ENCODE peak calls at places on chromosomes 3 and 15, in eight cellular contexts. R is IMR-90, C is GM20000, F is mesothelial cell of epicardium, H is BJ, U is SK-N-SH, G is B cell, E is HL-60. L is an unnamed sample.

GRCh38 chr3:122794483-122794778 is 438 bp upstream of the SLC49A4 start:
- DNase-seq in R (peak; percentile 64), C (no peak), F (no peak), H (peak; percentile 15), U (no peak), G (no peak), E (no peak), L (no peak)

GRCh38 chr15:57950381-57950946 is 115.0 kb downstream of the ALDH1A2 start:
- DNase-seq in R (no peak), C (no peak), F (no peak), H (no peak), U (no peak), G (no peak), E (no peak), L (no peak)

GRCh38 chr3:172309059-172309458 is 139.2 kb downstream of the GHSR start:
- DNase-seq in R (no peak), C (no peak), F (no peak), H (no peak), U (no peak), G (no peak), E (no peak), L (no peak)

GRCh38 chr15:94412979-94413741 is 181.8 kb downstream of the MCTP2 start:
- DNase-seq in R (peak; percentile 25), C (peak; percentile 12), F (no peak), H (no peak), U (no peak), G (peak; percentile 65), E (no peak), L (no peak)

GRCh38 chr15:57582080-57582479 is 9.6 kb upstream of the MYZAP start:
- DNase-seq in R (no peak), C (no peak), F (no peak), H (no peak), U (no peak), G (no peak), E (no peak), L (no peak)

GRCh38 chr15:89781891-89782618 is 5.9 kb downstream of the MESP2 start:
- DNase-seq in R (peak; percentile 57), C (no peak), F (no peak), H (no peak), U (no peak), G (no peak), E (no peak), L (no peak)

GRCh38 chr3:12965999-12966846 is 107.0 kb downstream of the IQSEC1 start:
- DNase-seq in R (no peak), C (no peak), F (no peak), H (no peak), U (no peak), G (no peak), E (no peak), L (no peak)

GRCh38 chr3:70308760-70309159 is 3.7 kb downstream of the MDFIC2 start:
- DNase-seq in R (peak; percentile 25), C (peak; percentile 6), F (no peak), H (no peak), U (peak; percentile 11), G (no peak), E (no peak), L (no peak)

GRCh38 chr3:183895296-183895695 is 10.6 kb upstream of the PARL start:
- DNase-seq in R (peak; percentile 55), C (peak; percentile 85), F (no peak), H (no peak), U (peak; percentile 84), G (peak; percentile 64), E (peak; percentile 52), L (peak; percentile 86)

GRCh38 chr15:57591822-57592367 is at the start of gene MYZAP:
- DNase-seq in R (no peak), C (peak; percentile 66), F (peak; percentile 33), H (no peak), U (peak; percentile 89), G (peak; percentile 70), E (no peak), L (peak; percentile 61)

GRCh38 chr3:32313723-32314473 is 75.4 kb downstream of the CMTM8 start:
- DNase-seq in R (peak; percentile 3), C (no peak), F (no peak), H (no peak), U (no peak), G (no peak), E (no peak), L (no peak)

GRCh38 chr15:57340673-57341259 is 35.5 kb upstream of the CGNL1 start:
- DNase-seq in R (peak; percentile 65), C (peak; percentile 51), F (no peak), H (no peak), U (peak; percentile 72), G (peak; percentile 67), E (peak; percentile 46), L (peak; percentile 65)

GRCh38 chr3:15356186-15356585 is 23.8 kb upstream of the SH3BP5 start:
- DNase-seq in R (peak; percentile 31), C (no peak), F (no peak), H (no peak), U (no peak), G (no peak), E (no peak), L (no peak)

DNA sequence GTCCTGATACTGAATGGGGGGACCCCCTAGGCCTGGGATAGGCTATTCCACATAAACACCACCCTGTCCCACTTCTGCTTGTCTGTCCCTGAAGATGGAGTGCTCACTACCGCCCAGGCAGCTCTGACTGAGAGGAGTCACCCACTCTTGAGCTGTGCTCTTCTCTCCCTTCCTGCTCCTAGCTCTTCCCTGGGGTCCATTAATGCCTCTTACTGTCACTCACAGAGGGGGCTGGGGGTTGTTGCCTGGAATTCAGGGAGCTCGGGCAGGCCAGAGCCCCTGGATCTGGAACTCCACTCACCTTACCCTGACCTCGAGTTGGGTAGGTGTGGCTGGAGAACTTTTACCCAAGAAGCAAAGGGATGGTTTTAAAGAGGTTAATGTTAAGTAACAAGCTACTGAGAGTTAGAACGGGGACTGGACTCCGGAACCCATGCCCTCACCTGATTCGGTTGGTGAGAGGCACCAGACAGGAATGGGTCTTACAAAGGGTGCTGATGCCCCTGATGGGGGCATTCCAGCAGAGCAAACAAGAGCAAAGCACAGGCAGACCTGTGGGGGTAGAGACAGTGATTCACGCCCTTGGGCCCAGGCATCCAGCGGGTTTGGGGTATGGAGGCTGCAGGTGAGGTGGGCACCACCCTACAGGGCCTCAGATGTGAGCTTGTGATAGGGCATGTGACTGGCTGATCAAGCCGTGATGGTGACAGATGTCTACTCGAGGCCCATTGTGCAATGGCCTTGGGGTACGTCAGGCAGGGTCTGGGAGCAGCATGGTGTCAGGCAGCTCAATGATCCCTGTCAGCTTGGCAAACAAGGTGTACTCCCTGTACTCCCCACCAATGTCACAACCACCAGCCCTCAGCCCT is 5.4 kb downstream of the NBEAL2 start:
- DNase-seq in R (no peak), C (no peak), F (no peak), H (no peak), U (no peak), G (no peak), E (no peak), L (no peak)
- TF ChIP-seq CTCF in R (no peak), C (no peak), F (no peak), H (no peak), U (no peak), G (no peak), E (no peak), L (no peak)

GRCh38 chr3:22901684-22902083 is 301.4 kb upstream of the UBE2E2 start:
- DNase-seq in R (no peak), C (no peak), F (no peak), H (no peak), U (no peak), G (no peak), E (no peak), L (no peak)
- TF ChIP-seq CTCF in R (no peak), C (no peak), F (peak; percentile 32), H (no peak), U (no peak), G (no peak), E (no peak), L (no peak)

GRCh38 chr3:34396945-34397344 is 598.5 kb downstream of the PDCD6IP start:
- DNase-seq in R (no peak), C (no peak), F (no peak), H (no peak), U (no peak), G (no peak), E (no peak), L (no peak)

GRCh38 chr3:34396288-34396687 is 597.9 kb downstream of the PDCD6IP start:
- DNase-seq in R (no peak), C (no peak), F (no peak), H (no peak), U (no peak), G (no peak), E (no peak), L (no peak)

DNA sequence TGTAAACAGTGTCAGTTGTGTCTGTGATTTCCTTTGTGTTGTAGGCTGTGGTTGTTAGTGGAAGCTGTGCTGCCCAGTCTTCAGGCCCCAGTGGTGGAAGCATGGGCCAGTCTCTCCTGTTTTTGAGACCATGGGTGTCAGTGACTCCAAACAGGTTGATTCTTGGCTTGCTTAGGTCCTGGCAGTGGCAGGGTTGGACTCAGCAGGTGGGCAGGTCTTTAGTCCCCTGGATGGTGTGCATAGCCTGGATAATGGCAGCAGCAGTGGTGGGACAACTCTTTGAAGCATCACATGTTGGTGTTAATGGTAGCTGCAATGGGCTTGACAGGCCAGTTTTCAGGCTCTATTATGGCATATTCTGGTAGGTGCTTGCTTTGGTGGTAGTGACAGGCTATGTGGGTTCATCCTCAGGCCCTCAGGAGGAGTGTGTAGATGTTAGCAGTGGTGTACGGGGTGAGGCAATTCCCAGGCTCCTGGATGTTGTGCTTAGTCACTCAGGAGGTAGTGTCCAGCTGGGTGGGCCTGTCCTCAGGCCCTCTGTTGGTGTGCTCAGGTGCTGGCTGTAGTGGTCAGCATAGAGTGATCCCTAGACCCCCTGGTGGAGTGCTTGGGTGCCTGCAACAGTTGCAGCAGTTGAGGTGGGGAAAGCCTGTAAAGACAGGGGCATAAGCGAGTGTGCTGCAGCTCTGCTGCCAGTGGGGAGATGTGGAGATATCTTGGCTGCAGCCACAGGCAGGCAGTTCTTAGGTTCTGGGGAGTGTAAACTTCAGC is 596.7 kb downstream of the PDCD6IP start:
- DNase-seq in R (no peak), C (no peak), F (no peak), H (no peak), U (peak; percentile 5), G (no peak), E (no peak), L (no peak)
- TF ChIP-seq CTCF in R (no peak), C (no peak), F (no peak), H (no peak), U (no peak), G (no peak), E (no peak), L (no peak)

DNA sequence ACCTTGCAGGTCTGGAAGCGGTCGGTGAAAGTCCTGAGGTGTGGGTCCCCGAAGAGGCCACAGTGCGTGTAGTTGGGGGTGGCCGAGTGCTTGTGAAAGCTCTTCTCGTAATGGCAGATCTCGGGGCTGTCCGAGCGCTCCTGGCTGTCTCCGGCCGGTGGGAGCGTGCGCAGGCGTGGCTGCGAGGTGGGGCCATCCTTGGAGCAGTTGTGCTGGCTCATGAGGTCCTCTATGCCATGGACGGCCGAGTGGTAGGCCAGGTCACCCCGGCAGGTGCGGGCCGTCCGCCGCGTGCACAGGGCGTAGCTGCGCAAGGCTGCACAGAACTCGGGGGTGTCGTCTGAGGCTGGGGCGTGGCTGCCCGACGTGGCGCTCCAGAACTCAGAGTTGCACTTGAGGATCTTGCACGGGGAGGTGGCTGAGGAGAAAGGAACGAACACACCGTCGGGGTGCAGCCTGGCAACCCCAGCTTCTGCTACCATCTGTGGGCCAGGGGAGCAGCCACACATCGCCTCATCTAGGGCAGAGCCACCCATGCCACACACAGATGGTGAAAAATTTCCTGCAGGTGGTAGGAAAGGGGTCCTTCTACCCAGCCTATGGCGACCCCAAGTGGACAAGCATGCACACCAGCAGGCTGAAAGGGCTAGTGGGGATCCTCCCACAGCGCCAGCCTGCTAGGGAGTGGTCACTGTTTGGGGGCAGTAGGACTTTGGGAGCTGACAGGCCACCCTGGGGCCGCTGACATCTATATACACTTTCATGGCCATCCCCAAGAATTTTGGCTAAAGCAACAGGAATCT is 36.7 kb downstream of the RGMA start:
- DNase-seq in R (no peak), C (no peak), F (no peak), H (no peak), U (no peak), G (no peak), E (peak; percentile 34), L (no peak)
- TF ChIP-seq CTCF in R (no peak), C (no peak), F (no peak), H (peak; percentile 2), U (no peak), G (no peak), E (peak; percentile 31), L (peak; percentile 5)

L was measured in GM13976.